ENCODE peak calls at places on chromosome 21, in seven cellular contexts. Y is adrenal gland, M is tibial nerve, I is K562, J is HepG2, O is A549, K is uterus. H is an unnamed sample.
A peak's percentile ranks its signal among the peaks of the same experiment; 100 is the strongest.

GRCh38 chr21:14321042-14321441 is 61.9 kb downstream of the HSPA13 start:
- DNase-seq in Y (no peak), M (no peak), I (no peak), J (no peak), O (no peak), K (no peak), H (peak; percentile 5)

GRCh38 chr21:42580793-42581201 is 67.1 kb downstream of the SLC37A1 start:
- DNase-seq in Y (no peak), M (no peak), I (no peak), J (no peak), O (no peak), K (peak; percentile 5), H (no peak)

GRCh38 chr21:45365608-45366241 is 39.2 kb upstream of the COL18A1 start:
- DNase-seq in Y (no peak), M (no peak), I (no peak), J (peak; percentile 92), O (peak; percentile 67), K (no peak), H (peak; percentile 89)

GRCh38 chr21:24939288-24939687 is 668.0 kb downstream of the MRPL39 start:
- DNase-seq in Y (peak; percentile 34), M (no peak), I (no peak), J (no peak), O (no peak), K (no peak), H (no peak)

GRCh38 chr21:42781981-42782722 is 97.2 kb downstream of the WDR4 start:
- DNase-seq in Y (no peak), M (no peak), I (no peak), J (no peak), O (no peak), K (no peak), H (no peak)

GRCh38 chr21:32626633-32627196 is 14.5 kb upstream of the CFAP298 start:
- DNase-seq in Y (no peak), M (no peak), I (no peak), J (no peak), O (no peak), K (no peak), H (no peak)

GRCh38 chr21:37799193-37800121 is 116.8 kb downstream of the KCNJ6 start:
- DNase-seq in Y (no peak), M (no peak), I (no peak), J (no peak), O (no peak), K (no peak), H (no peak)

GRCh38 chr21:35920428-35920827 is 139.9 kb downstream of the SETD4 start:
- DNase-seq in Y (no peak), M (no peak), I (no peak), J (peak; percentile 35), O (no peak), K (no peak), H (no peak)

GRCh38 chr21:38486705-38487104 is 11.6 kb downstream of the ERG start:
- DNase-seq in Y (no peak), M (no peak), I (no peak), J (no peak), O (no peak), K (no peak), H (no peak)

GRCh38 chr21:46605759-46606426 is 1.0 kb upstream of the S100B start:
- DNase-seq in Y (peak; percentile 51), M (no peak), I (peak; percentile 6), J (no peak), O (no peak), K (no peak), H (no peak)

GRCh38 chr21:28743723-28744122 is 249.0 kb downstream of the LTN1 start:
- DNase-seq in Y (no peak), M (no peak), I (no peak), J (no peak), O (no peak), K (no peak), H (no peak)

GRCh38 chr21:17763286-17764037 is 55.7 kb downstream of the C21orf91 start:
- DNase-seq in Y (no peak), M (no peak), I (no peak), J (no peak), O (no peak), K (no peak), H (no peak)

GRCh38 chr21:45515241-45516061 is 26.8 kb downstream of the SLC19A1 start:
- DNase-seq in Y (peak; percentile 13), M (no peak), I (no peak), J (no peak), O (no peak), K (no peak), H (no peak)

GRCh38 chr21:17671733-17672132 is 59.0 kb upstream of the BTG3 start:
- DNase-seq in Y (no peak), M (no peak), I (no peak), J (no peak), O (no peak), K (no peak), H (no peak)

GRCh38 chr21:19995253-19995652 is 1003.0 kb upstream of the NCAM2 start:
- DNase-seq in Y (no peak), M (no peak), I (no peak), J (no peak), O (no peak), K (no peak), H (no peak)

GRCh38 chr21:38597436-38597835 is 99.2 kb upstream of the ERG start:
- DNase-seq in Y (no peak), M (no peak), I (no peak), J (no peak), O (no peak), K (no peak), H (no peak)

GRCh38 chr21:29849735-29850176 is 90.0 kb downstream of the GRIK1 start:
- DNase-seq in Y (peak; percentile 40), M (no peak), I (peak; percentile 62), J (peak; percentile 30), O (peak; percentile 5), K (no peak), H (peak; percentile 20)
- TF ChIP-seq POLR2A in Y (no peak), M (no peak), I (no peak), J (no peak), O (no peak), K (no peak), H (no peak)

DNA sequence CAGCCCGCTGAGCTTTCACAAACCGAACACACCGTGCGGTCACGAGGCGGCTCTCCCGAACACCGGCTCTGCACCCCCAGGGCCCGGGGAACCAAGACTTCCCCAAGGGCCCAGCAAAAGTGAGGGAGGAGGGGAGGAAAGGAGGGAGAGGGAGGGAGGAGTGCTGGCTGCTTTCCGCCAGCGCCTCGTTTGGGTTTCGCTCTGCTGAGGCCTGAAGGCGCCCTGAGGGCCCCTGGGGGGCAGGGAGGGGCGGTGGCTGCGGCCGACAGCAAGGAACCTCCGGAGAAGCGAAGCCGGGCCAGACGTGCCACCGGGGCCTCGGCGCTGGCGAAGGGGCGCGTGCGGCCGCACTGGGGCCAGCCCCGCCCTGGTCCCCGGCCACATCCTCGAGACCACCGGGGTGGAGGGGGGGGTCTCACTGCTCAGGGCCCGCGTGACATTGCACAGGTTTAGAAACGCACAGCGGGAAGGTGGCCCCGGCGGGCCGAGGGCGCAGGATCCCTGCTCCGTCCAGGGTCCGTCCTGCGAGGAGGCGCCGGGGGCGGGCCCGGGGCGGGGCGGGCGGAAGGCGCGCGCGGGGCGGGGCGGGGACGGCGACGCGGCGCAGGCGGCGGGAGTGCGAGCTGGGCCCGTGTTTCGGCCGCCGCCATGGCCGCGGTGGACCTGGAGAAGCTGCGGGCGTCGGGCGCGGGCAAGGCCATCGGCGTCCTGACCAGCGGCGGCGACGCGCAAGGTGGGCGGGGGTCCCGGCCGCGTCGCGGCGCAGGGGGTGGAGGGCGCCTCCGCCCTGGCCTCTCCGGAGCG is at the start of gene PFKL:
- DNase-seq in Y (peak; percentile 49), M (peak; percentile 49), I (peak; percentile 94), J (peak; percentile 24), O (peak; percentile 71), K (peak; percentile 57), H (peak; percentile 98)
- TF ChIP-seq POLR2A in Y (peak; percentile 24), M (no peak), I (no peak), J (no peak), O (peak; percentile 54), K (no peak), H (peak; percentile 90)

GRCh38 chr21:34029724-34030528 is 43.5 kb upstream of the MRPS6 start:
- DNase-seq in Y (peak; percentile 44), M (no peak), I (peak; percentile 84), J (peak; percentile 23), O (peak; percentile 53), K (peak; percentile 55), H (peak; percentile 66)
- TF ChIP-seq POLR2A in Y (no peak), M (no peak), I (no peak), J (no peak), O (no peak), K (no peak), H (no peak)

GRCh38 chr21:26473471-26473870 is 99.6 kb downstream of the CYYR1 start:
- DNase-seq in Y (no peak), M (no peak), I (no peak), J (no peak), O (no peak), K (no peak), H (no peak)

GRCh38 chr21:26471116-26471505 is 102.0 kb downstream of the CYYR1 start:
- DNase-seq in Y (no peak), M (no peak), I (no peak), J (no peak), O (no peak), K (no peak), H (no peak)

GRCh38 chr21:26469789-26470188 is 103.3 kb downstream of the CYYR1 start:
- DNase-seq in Y (peak; percentile 70), M (no peak), I (no peak), J (no peak), O (no peak), K (no peak), H (peak; percentile 5)

GRCh38 chr21:26470361-26471115 is 102.5 kb downstream of the CYYR1 start:
- DNase-seq in Y (no peak), M (no peak), I (no peak), J (no peak), O (no peak), K (no peak), H (no peak)
- TF ChIP-seq POLR2A in Y (no peak), M (no peak), I (no peak), J (no peak), O (no peak), K (no peak), H (no peak)

GRCh38 chr21:41507521-41508414 is at the start of gene TMPRSS2:
- DNase-seq in Y (no peak), M (no peak), I (no peak), J (no peak), O (no peak), K (no peak), H (no peak)
- TF ChIP-seq POLR2A in Y (no peak), M (no peak), I (no peak), J (no peak), O (no peak), K (no peak), H (no peak)

H was measured in H54.